ENCODE peak calls at places on chromosomes 4 and X, in four cellular contexts. W is uterus, Y is AG10803, S is glutamatergic neuron. J is an unnamed sample.
A peak's percentile ranks its signal among the peaks of the same experiment; 100 is the strongest.

GRCh38 chr4:53189011-53189410 is 176.8 kb downstream of the SCFD2 start:
- DNase-seq in S (no peak), W (no peak), Y (peak; percentile 88), J (no peak)

GRCh38 chr4:142840516-142841123 is 5.5 kb downstream of the INPP4B start:
- DNase-seq in S (no peak), W (no peak), Y (peak; percentile 53), J (no peak)

GRCh38 chr4:102610476-102610875 is 109.3 kb downstream of the NFKB1 start:
- DNase-seq in W (no peak), S (peak; percentile 40), Y (no peak), J (no peak)

GRCh38 chr4:41142946-41143720 is 71.2 kb downstream of the APBB2 start:
- DNase-seq in Y (peak; percentile 99), S (no peak), W (peak; percentile 74), J (no peak)

GRCh38 chr4:94968493-94968892 is 210.7 kb downstream of the BMPR1B start:
- DNase-seq in S (no peak), W (no peak), Y (no peak), J (no peak)

GRCh38 chr4:5999830-6000365 is 18.3 kb downstream of the C4orf50 start:
- DNase-seq in S (no peak), W (no peak), Y (no peak), J (peak; percentile 4)

GRCh38 chr4:89299153-89299789 is 8.3 kb downstream of the GPRIN3 start:
- DNase-seq in W (no peak), S (no peak), Y (no peak), J (no peak)

GRCh38 chrX:24561121-24561520 is 86.0 kb downstream of the PCYT1B start:
- DNase-seq in Y (peak; percentile 7), W (no peak), S (no peak), J (no peak)

GRCh38 chrX:44157858-44158257 is 184.7 kb upstream of the NDP start:
- DNase-seq in Y (peak; percentile 4), W (peak; percentile 29), S (no peak), J (no peak)

GRCh38 chr4:24003476-24003875 is 113.6 kb upstream of the PPARGC1A start:
- DNase-seq in Y (no peak), W (no peak), S (no peak), J (no peak)

GRCh38 chr4:106369456-106370060 is 980 bp upstream of the GIMD1 start:
- DNase-seq in S (no peak), W (no peak), Y (peak; percentile 94), J (no peak)

GRCh38 chr4:90215286-90215685 is 88.1 kb downstream of the CCSER1 start:
- DNase-seq in S (no peak), W (no peak), Y (no peak), J (no peak)

GRCh38 chr4:73104695-73105094 is 35.2 kb upstream of the COX18 start:
- DNase-seq in S (no peak), Y (no peak), W (no peak), J (no peak)

GRCh38 chrX:111914398-111915092 is 38.6 kb downstream of the TRPC5OS start:
- DNase-seq in Y (peak; percentile 10), W (no peak), S (no peak), J (no peak)

GRCh38 chr4:148823419-148823769 is 381.2 kb upstream of the NR3C2 start:
- DNase-seq in W (no peak), S (no peak), Y (no peak), J (no peak)

GRCh38 chr4:39636786-39637185 is 1.9 kb downstream of the SMIM14 start:
- DNase-seq in S (no peak), Y (no peak), W (no peak), J (no peak)

GRCh38 chr4:39641451-39641850 is 2.8 kb upstream of the SMIM14 start:
- DNase-seq in S (no peak), Y (no peak), W (no peak), J (no peak)

GRCh38 chr4:39635023-39635422 is 3.6 kb downstream of the SMIM14 start:
- DNase-seq in S (no peak), Y (no peak), W (no peak), J (no peak)

GRCh38 chr4:39637572-39638357 is 900 bp downstream of the SMIM14 start:
- DNase-seq in S (peak; percentile 31), W (peak; percentile 59), Y (peak; percentile 70), J (peak; percentile 62)

GRCh38 chr4:39638358-39639239 is at the start of gene SMIM14:
- DNase-seq in S (peak; percentile 99), W (peak; percentile 98), Y (peak; percentile 99), J (peak; percentile 97)
- TF ChIP-seq CTCF in S (no peak), W (peak; percentile 67), Y (no peak), J (no peak)

GRCh38 chrX:136209016-136209738 is 42.0 kb downstream of the MAP7D3 start:
- DNase-seq in W (peak; percentile 70), S (peak; percentile 58), Y (peak; percentile 68), J (no peak)
- TF ChIP-seq CTCF in W (peak; percentile 63), S (peak; percentile 65), Y (peak; percentile 60), J (peak; percentile 50)

GRCh38 chrX:68994883-68995255 is 166.0 kb downstream of the EFNB1 start:
- DNase-seq in W (no peak), Y (no peak), S (no peak), J (no peak)
- TF ChIP-seq CTCF in W (no peak), Y (no peak), S (no peak), J (no peak)

GRCh38 chrX:85109235-85109634 is 105.6 kb downstream of the APOOL start:
- DNase-seq in S (peak; percentile 40), W (no peak), Y (no peak), J (no peak)

GRCh38 chrX:85113746-85114145 is 110.1 kb downstream of the APOOL start:
- DNase-seq in S (no peak), Y (no peak), W (no peak), J (no peak)

GRCh38 chrX:85112270-85112669 is 108.6 kb downstream of the APOOL start:
- DNase-seq in W (no peak), S (no peak), Y (no peak), J (no peak)

GRCh38 chrX:85114171-85114570 is 110.5 kb downstream of the APOOL start:
- DNase-seq in S (no peak), W (no peak), Y (no peak), J (no peak)

GRCh38 chrX:85111347-85111746 is 107.7 kb downstream of the APOOL start:
- DNase-seq in S (no peak), W (no peak), Y (peak; percentile 3), J (no peak)
- TF ChIP-seq CTCF in S (peak; percentile 78), W (peak; percentile 18), Y (peak; percentile 67), J (peak; percentile 81)

DNA sequence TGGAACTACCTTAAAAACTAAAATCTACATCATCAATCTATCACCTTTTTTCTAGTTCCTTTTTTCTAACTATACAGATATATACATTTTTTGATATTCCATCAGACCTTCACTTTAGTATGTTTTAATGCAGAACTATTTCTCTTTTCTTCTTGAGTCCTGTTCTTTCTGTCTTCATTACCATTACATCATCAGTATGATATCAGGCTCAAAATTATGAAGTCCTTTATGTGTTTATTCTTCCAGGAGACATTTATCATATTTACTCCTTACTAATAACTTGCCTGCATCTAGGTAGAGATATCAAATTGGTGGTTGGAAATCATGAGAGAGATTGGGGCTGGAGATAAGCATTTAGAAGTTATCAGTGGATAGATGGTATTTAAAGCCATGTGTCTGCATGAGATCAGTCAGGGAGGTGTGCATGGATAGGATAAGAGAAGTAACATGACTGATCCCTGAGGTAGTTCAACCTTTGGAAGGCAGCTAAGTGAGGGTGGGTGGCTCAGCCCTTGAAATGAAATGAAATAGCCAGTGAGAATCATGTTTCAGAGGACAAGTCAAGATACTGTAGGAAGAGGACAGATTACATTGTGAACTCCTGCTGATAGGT is 43.1 kb downstream of the MRPL1 start:
- DNase-seq in Y (no peak), W (no peak), S (no peak), J (no peak)
- TF ChIP-seq CTCF in Y (no peak), W (no peak), S (no peak), J (no peak)

DNA sequence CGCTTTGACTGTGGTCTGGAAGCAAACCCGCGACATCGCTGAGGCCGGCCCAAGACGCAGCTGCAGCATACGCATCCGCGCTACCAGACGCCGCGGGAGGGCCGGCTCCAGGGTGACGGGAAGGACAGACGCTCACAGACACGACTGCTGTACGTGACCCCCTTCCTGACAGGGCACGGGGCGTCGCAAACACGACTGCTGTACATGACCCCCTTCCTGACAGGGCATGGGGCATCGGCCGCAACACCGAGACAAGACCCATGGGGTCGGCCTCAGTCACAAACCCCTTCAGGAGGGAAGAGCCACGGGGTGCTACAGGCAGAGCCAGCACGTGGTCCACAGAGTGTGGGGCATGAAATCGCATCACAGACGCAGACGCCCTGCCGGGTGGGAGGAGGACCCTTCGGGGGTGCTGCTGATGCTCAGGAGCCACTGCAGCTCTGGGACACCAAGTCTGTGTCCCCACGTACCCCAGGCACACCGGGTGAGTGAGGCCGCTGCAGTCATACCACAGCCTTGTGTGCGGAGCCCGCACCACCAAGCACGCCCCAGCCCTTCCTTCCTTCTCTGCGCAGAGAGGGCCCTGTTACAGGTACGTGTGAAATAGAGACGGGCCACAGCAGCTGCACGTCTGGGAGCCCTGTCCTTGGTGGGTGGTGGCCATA is 38.7 kb upstream of the CPLX1 start:
- DNase-seq in W (no peak), S (no peak), Y (no peak), J (no peak)
- TF ChIP-seq CTCF in W (no peak), S (no peak), Y (no peak), J (no peak)

GRCh38 chrX:12379666-12380065 is 241.4 kb downstream of the FRMPD4 start:
- DNase-seq in S (no peak), W (no peak), Y (peak; percentile 55), J (no peak)

GRCh38 chrX:12378263-12378662 is 240.0 kb downstream of the FRMPD4 start:
- DNase-seq in Y (no peak), W (no peak), S (no peak), J (no peak)

GRCh38 chrX:12378706-12379105 is 240.4 kb downstream of the FRMPD4 start:
- DNase-seq in W (no peak), S (no peak), Y (peak; percentile 56), J (no peak)

GRCh38 chrX:12383196-12383595 is 244.9 kb downstream of the FRMPD4 start:
- DNase-seq in W (no peak), S (no peak), Y (no peak), J (no peak)
- TF ChIP-seq CTCF in W (no peak), S (no peak), Y (peak; percentile 20), J (no peak)

GRCh38 chrX:83511208-83511607 is 3.1 kb downstream of the POU3F4 start:
- DNase-seq in Y (no peak), W (no peak), S (peak; percentile 50), J (no peak)
- TF ChIP-seq CTCF in Y (no peak), W (no peak), S (no peak), J (no peak)

GRCh38 chr4:129146639-129147038 is 50.7 kb downstream of the C4orf33 start:
- DNase-seq in Y (no peak), S (no peak), W (no peak), J (no peak)
- TF ChIP-seq CTCF in Y (no peak), S (no peak), W (no peak), J (no peak)

GRCh38 chrX:153568612-153569011 is 30.3 kb downstream of the CCNQ start:
- DNase-seq in Y (no peak), S (no peak), W (no peak), J (no peak)
- TF ChIP-seq CTCF in Y (no peak), S (peak; percentile 27), W (no peak), J (peak; percentile 13)